ENCODE peak calls at places on chromosome 21, in eight cellular contexts. Q is MCF 10A; H is amniotic stem cell; N is Ammon's horn; W is ELR; G is germinal center; I is C1 segment of cervical spinal cord; A is stimulated activated CD4-positive, alpha-beta T cell treated with anti-CD3 and anti-CD28 coated beads, Interleukin-12 subunit alpha, Interleukin-12 subunit beta, amount 100 ng/mL, for 48 hours. D is an unnamed sample.

GRCh38 chr21:33839167-33839716 is 76.4 kb downstream of the ATP5PO start:
- DNase-seq in Q (no peak), H (no peak), N (no peak), W (no peak), G (no peak), I (no peak), A (no peak), D (no peak)

GRCh38 chr21:31557421-31557955 is 102.0 kb upstream of the SOD1 start:
- DNase-seq in Q (no peak), H (no peak), N (no peak), W (no peak), G (peak), I (no peak), A (no peak), D (no peak)

GRCh38 chr21:29064850-29065481 is 8.5 kb downstream of the CCT8 start:
- DNase-seq in Q (no peak), H (no peak), N (no peak), W (no peak), G (peak), I (no peak), A (no peak), D (peak)

GRCh38 chr21:38306407-38306806 is 49.6 kb downstream of the KCNJ15 start:
- DNase-seq in Q (peak), H (no peak), N (no peak), W (peak), G (no peak), I (no peak), A (no peak), D (peak)

GRCh38 chr21:30268608-30269197 is 14.0 kb downstream of the KRTAP24-1 start:
- DNase-seq in Q (peak), H (no peak), N (no peak), W (no peak), G (no peak), I (no peak), A (no peak), D (peak)

GRCh38 chr21:34184232-34184631 is 110.9 kb downstream of the MRPS6 start:
- DNase-seq in Q (no peak), H (no peak), N (no peak), W (no peak), G (no peak), I (no peak), A (no peak), D (no peak)

GRCh38 chr21:45330075-45330781 is 42.5 kb upstream of the POFUT2 start:
- DNase-seq in Q (peak), H (peak), N (no peak), W (peak), G (no peak), I (no peak), A (no peak), D (no peak)

GRCh38 chr21:45261093-45261492 is 26.6 kb downstream of the POFUT2 start:
- DNase-seq in Q (no peak), H (no peak), N (peak), W (no peak), G (no peak), I (no peak), A (no peak), D (no peak)

GRCh38 chr21:46554431-46555224 is 50.3 kb downstream of the S100B start:
- DNase-seq in Q (peak), H (no peak), N (no peak), W (no peak), G (no peak), I (no peak), A (no peak), D (no peak)

GRCh38 chr21:16541366-16541765 is 811.6 kb downstream of the USP25 start:
- DNase-seq in Q (no peak), H (no peak), N (no peak), W (peak), G (no peak), I (no peak), A (no peak), D (no peak)

D was measured in NAMALWA.